ENCODE peak calls at places on chromosome 17, in ten cellular contexts. One of them, this sample, is unnamed.
A peak's percentile ranks its signal among the peaks of the same experiment; 100 is the strongest.

GRCh38 chr17:32971171-32971570 is 20.5 kb upstream of the SPACA3 start:
- DNase-seq in uterus: no peak
- DNase-seq in prostate gland: no peak
- DNase-seq in NB4: peak; percentile 19
- DNase-seq in tibial nerve: no peak
- DNase-seq in heart left ventricle: no peak
- DNase-seq in spleen: no peak
- DNase-seq in Peyer's patch: no peak
- DNase-seq in ovary: no peak
- DNase-seq in lower leg skin: no peak
- DNase-seq in this sample: no peak

GRCh38 chr17:28457890-28458289 is 15.6 kb upstream of the SLC13A2 start:
- DNase-seq in uterus: no peak
- DNase-seq in prostate gland: no peak
- DNase-seq in NB4: no peak
- DNase-seq in tibial nerve: no peak
- DNase-seq in heart left ventricle: no peak
- DNase-seq in spleen: no peak
- DNase-seq in Peyer's patch: no peak
- DNase-seq in ovary: no peak
- DNase-seq in lower leg skin: no peak
- DNase-seq in this sample: no peak

GRCh38 chr17:2362016-2362415 is 24.7 kb downstream of the SGSM2 start:
- DNase-seq in uterus: no peak
- DNase-seq in prostate gland: no peak
- DNase-seq in NB4: no peak
- DNase-seq in tibial nerve: no peak
- DNase-seq in heart left ventricle: no peak
- DNase-seq in spleen: no peak
- DNase-seq in Peyer's patch: no peak
- DNase-seq in ovary: no peak
- DNase-seq in lower leg skin: no peak
- DNase-seq in this sample: no peak

GRCh38 chr17:2405247-2405926 is 4.5 kb upstream of the MNT start:
- DNase-seq in uterus: no peak
- DNase-seq in prostate gland: no peak
- DNase-seq in NB4: peak; percentile 35
- DNase-seq in tibial nerve: no peak
- DNase-seq in heart left ventricle: no peak
- DNase-seq in spleen: no peak
- DNase-seq in Peyer's patch: no peak
- DNase-seq in ovary: no peak
- DNase-seq in lower leg skin: peak; percentile 58
- DNase-seq in this sample: no peak

GRCh38 chr17:27506348-27507218 is 50.3 kb downstream of the KSR1 start:
- DNase-seq in uterus: no peak
- DNase-seq in prostate gland: no peak
- DNase-seq in NB4: peak; percentile 50
- DNase-seq in tibial nerve: no peak
- DNase-seq in heart left ventricle: no peak
- DNase-seq in spleen: no peak
- DNase-seq in Peyer's patch: no peak
- DNase-seq in ovary: no peak
- DNase-seq in lower leg skin: no peak
- DNase-seq in this sample: no peak

GRCh38 chr17:47279062-47279801 is 25.6 kb downstream of the ITGB3 start:
- DNase-seq in uterus: peak; percentile 74
- DNase-seq in prostate gland: no peak
- DNase-seq in NB4: peak; percentile 84
- DNase-seq in tibial nerve: peak; percentile 67
- DNase-seq in heart left ventricle: peak; percentile 83
- DNase-seq in spleen: peak; percentile 84
- DNase-seq in Peyer's patch: no peak
- DNase-seq in ovary: peak; percentile 73
- DNase-seq in lower leg skin: peak; percentile 60
- DNase-seq in this sample: peak; percentile 89

GRCh38 chr17:223723-224471 is 42.4 kb upstream of the DOC2B start:
- DNase-seq in uterus: no peak
- DNase-seq in prostate gland: no peak
- DNase-seq in NB4: no peak
- DNase-seq in tibial nerve: no peak
- DNase-seq in heart left ventricle: peak; percentile 16
- DNase-seq in spleen: peak; percentile 61
- DNase-seq in Peyer's patch: no peak
- DNase-seq in ovary: peak; percentile 6
- DNase-seq in lower leg skin: no peak
- DNase-seq in this sample: no peak

GRCh38 chr17:2980211-2980903 is 83.0 kb downstream of the OR1D5 start:
- DNase-seq in uterus: no peak
- DNase-seq in prostate gland: no peak
- DNase-seq in NB4: no peak
- DNase-seq in tibial nerve: no peak
- DNase-seq in heart left ventricle: no peak
- DNase-seq in spleen: peak; percentile 31
- DNase-seq in Peyer's patch: no peak
- DNase-seq in ovary: no peak
- DNase-seq in lower leg skin: no peak
- DNase-seq in this sample: no peak

GRCh38 chr17:80087346-80088265 is 13.8 kb upstream of the GAA start:
- DNase-seq in uterus: no peak
- DNase-seq in prostate gland: no peak
- DNase-seq in NB4: no peak
- DNase-seq in tibial nerve: no peak
- DNase-seq in heart left ventricle: no peak
- DNase-seq in spleen: no peak
- DNase-seq in Peyer's patch: no peak
- DNase-seq in ovary: no peak
- DNase-seq in lower leg skin: no peak
- DNase-seq in this sample: no peak

GRCh38 chr17:32127156-32127897 is 15.0 kb upstream of the RHOT1 start:
- DNase-seq in uterus: peak; percentile 76
- DNase-seq in prostate gland: peak; percentile 84
- DNase-seq in NB4: peak; percentile 87
- DNase-seq in tibial nerve: peak; percentile 77
- DNase-seq in heart left ventricle: peak; percentile 91
- DNase-seq in spleen: peak; percentile 95
- DNase-seq in Peyer's patch: peak; percentile 92
- DNase-seq in ovary: peak; percentile 74
- DNase-seq in lower leg skin: peak; percentile 85
- DNase-seq in this sample: peak; percentile 74

GRCh38 chr17:74604748-74605147 is 12.7 kb upstream of the CD300LD start:
- DNase-seq in uterus: no peak
- DNase-seq in prostate gland: no peak
- DNase-seq in NB4: no peak
- DNase-seq in tibial nerve: no peak
- DNase-seq in heart left ventricle: no peak
- DNase-seq in spleen: no peak
- DNase-seq in Peyer's patch: no peak
- DNase-seq in ovary: no peak
- DNase-seq in lower leg skin: no peak
- DNase-seq in this sample: no peak

GRCh38 chr17:3993493-3994220 is 29.4 kb upstream of the ATP2A3 start:
- DNase-seq in uterus: no peak
- DNase-seq in prostate gland: no peak
- DNase-seq in NB4: no peak
- DNase-seq in tibial nerve: no peak
- DNase-seq in heart left ventricle: no peak
- DNase-seq in spleen: no peak
- DNase-seq in Peyer's patch: no peak
- DNase-seq in ovary: peak; percentile 2
- DNase-seq in lower leg skin: no peak
- DNase-seq in this sample: no peak

GRCh38 chr17:3935825-3936355 is 19.6 kb upstream of the P2RX1 start:
- DNase-seq in uterus: no peak
- DNase-seq in prostate gland: no peak
- DNase-seq in NB4: no peak
- DNase-seq in tibial nerve: no peak
- DNase-seq in heart left ventricle: no peak
- DNase-seq in spleen: no peak
- DNase-seq in Peyer's patch: no peak
- DNase-seq in ovary: no peak
- DNase-seq in lower leg skin: no peak
- DNase-seq in this sample: no peak

DNA sequence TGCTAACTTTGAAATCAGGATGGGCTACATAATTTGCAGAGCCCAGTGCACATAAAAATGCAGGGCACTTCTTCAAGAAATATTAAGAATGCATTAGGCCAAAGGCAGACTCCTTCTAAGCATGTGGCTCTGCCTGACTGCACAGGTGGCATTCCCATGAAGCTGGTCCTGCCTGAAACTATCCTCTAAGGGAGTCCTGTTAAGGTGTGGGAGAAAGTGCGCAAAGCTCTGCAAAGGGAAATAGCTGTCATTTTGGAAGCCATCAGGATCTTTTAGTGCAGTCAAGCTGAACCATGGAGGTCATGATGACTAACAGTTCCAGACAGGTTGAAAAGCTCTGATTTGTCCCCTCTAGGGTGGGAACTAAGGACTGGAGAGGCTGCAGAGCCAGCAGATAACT is 41.9 kb upstream of the CRHR1 start:
- DNase-seq in uterus: no peak
- DNase-seq in prostate gland: no peak
- DNase-seq in NB4: no peak
- DNase-seq in tibial nerve: no peak
- DNase-seq in heart left ventricle: no peak
- DNase-seq in spleen: no peak
- DNase-seq in Peyer's patch: no peak
- DNase-seq in ovary: no peak
- DNase-seq in lower leg skin: no peak
- DNase-seq in this sample: peak; percentile 60
- TF ChIP-seq POLR2A in uterus: no peak
- TF ChIP-seq POLR2A in prostate gland: no peak
- TF ChIP-seq POLR2A in NB4: no peak
- TF ChIP-seq POLR2A in tibial nerve: no peak
- TF ChIP-seq POLR2A in heart left ventricle: no peak
- TF ChIP-seq POLR2A in spleen: no peak
- TF ChIP-seq POLR2A in Peyer's patch: no peak
- TF ChIP-seq POLR2A in ovary: no peak
- TF ChIP-seq POLR2A in lower leg skin: no peak
- TF ChIP-seq POLR2A in this sample: no peak

GRCh38 chr17:48611681-48612455 is 1.1 kb upstream of the HOXB7 start:
- DNase-seq in uterus: no peak
- DNase-seq in prostate gland: no peak
- DNase-seq in NB4: no peak
- DNase-seq in tibial nerve: no peak
- DNase-seq in heart left ventricle: no peak
- DNase-seq in spleen: no peak
- DNase-seq in Peyer's patch: peak; percentile 74
- DNase-seq in ovary: no peak
- DNase-seq in lower leg skin: no peak
- DNase-seq in this sample: peak; percentile 22
- TF ChIP-seq POLR2A in uterus: peak; percentile 54
- TF ChIP-seq POLR2A in prostate gland: no peak
- TF ChIP-seq POLR2A in NB4: no peak
- TF ChIP-seq POLR2A in tibial nerve: no peak
- TF ChIP-seq POLR2A in heart left ventricle: no peak
- TF ChIP-seq POLR2A in spleen: no peak
- TF ChIP-seq POLR2A in Peyer's patch: no peak
- TF ChIP-seq POLR2A in ovary: no peak
- TF ChIP-seq POLR2A in lower leg skin: no peak
- TF ChIP-seq POLR2A in this sample: no peak

GRCh38 chr17:63647936-63648335 is 25.7 kb downstream of the MAP3K3 start:
- DNase-seq in uterus: no peak
- DNase-seq in prostate gland: no peak
- DNase-seq in NB4: no peak
- DNase-seq in tibial nerve: no peak
- DNase-seq in heart left ventricle: no peak
- DNase-seq in spleen: no peak
- DNase-seq in Peyer's patch: no peak
- DNase-seq in ovary: no peak
- DNase-seq in lower leg skin: no peak
- DNase-seq in this sample: no peak

GRCh38 chr17:63647065-63647725 is 25.0 kb downstream of the MAP3K3 start:
- DNase-seq in uterus: no peak
- DNase-seq in prostate gland: peak; percentile 52
- DNase-seq in NB4: no peak
- DNase-seq in tibial nerve: no peak
- DNase-seq in heart left ventricle: no peak
- DNase-seq in spleen: no peak
- DNase-seq in Peyer's patch: no peak
- DNase-seq in ovary: no peak
- DNase-seq in lower leg skin: no peak
- DNase-seq in this sample: no peak

GRCh38 chr17:63646492-63646815 is 24.2 kb downstream of the MAP3K3 start:
- DNase-seq in uterus: no peak
- DNase-seq in prostate gland: no peak
- DNase-seq in NB4: peak; percentile 71
- DNase-seq in tibial nerve: no peak
- DNase-seq in heart left ventricle: no peak
- DNase-seq in spleen: no peak
- DNase-seq in Peyer's patch: no peak
- DNase-seq in ovary: no peak
- DNase-seq in lower leg skin: no peak
- DNase-seq in this sample: no peak

GRCh38 chr17:63649813-63650212 is 27.6 kb downstream of the MAP3K3 start:
- DNase-seq in uterus: no peak
- DNase-seq in prostate gland: no peak
- DNase-seq in NB4: peak; percentile 59
- DNase-seq in tibial nerve: no peak
- DNase-seq in heart left ventricle: no peak
- DNase-seq in spleen: no peak
- DNase-seq in Peyer's patch: no peak
- DNase-seq in ovary: no peak
- DNase-seq in lower leg skin: no peak
- DNase-seq in this sample: no peak

DNA sequence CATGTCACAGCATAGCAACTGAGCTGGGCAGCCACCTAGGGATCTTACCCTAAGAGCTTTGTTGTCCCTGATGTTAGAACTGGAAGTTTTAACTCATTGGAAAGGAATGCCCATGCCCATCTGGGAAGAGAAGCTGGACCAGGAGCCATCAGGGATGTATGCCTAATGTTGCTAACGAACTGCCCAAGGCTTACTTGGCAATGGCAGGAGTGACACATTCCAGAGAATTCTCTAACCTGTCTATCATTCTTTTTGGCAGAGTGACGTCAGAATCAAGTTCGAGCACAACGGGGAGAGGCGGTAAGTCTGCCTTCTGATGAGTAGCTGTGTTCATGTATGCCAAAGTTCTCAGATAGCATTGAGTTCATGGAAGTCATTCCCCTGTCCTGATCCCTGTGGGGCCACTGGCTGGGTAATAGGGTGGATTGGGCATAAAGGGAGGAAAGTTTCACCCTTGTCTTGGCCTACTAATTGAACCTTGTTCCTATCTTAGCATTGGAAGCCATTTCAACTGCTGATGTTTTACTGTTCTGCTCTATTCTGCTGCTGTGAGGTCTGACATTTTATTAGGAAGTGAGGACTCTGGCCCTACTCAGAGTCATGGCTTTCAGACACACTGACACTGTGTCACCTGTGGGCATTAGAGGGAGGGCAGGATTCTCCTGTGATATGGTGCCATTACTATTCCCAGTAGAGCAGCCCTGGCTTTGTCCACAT is 23.7 kb downstream of the MAP3K3 start:
- DNase-seq in uterus: no peak
- DNase-seq in prostate gland: no peak
- DNase-seq in NB4: no peak
- DNase-seq in tibial nerve: no peak
- DNase-seq in heart left ventricle: no peak
- DNase-seq in spleen: no peak
- DNase-seq in Peyer's patch: no peak
- DNase-seq in ovary: no peak
- DNase-seq in lower leg skin: no peak
- DNase-seq in this sample: no peak
- TF ChIP-seq POLR2A in uterus: no peak
- TF ChIP-seq POLR2A in prostate gland: no peak
- TF ChIP-seq POLR2A in NB4: no peak
- TF ChIP-seq POLR2A in tibial nerve: no peak
- TF ChIP-seq POLR2A in heart left ventricle: no peak
- TF ChIP-seq POLR2A in spleen: no peak
- TF ChIP-seq POLR2A in Peyer's patch: no peak
- TF ChIP-seq POLR2A in ovary: no peak
- TF ChIP-seq POLR2A in lower leg skin: no peak
- TF ChIP-seq POLR2A in this sample: no peak

GRCh38 chr17:73308017-73308823 is 3.6 kb downstream of the CDC42EP4 start:
- DNase-seq in uterus: peak; percentile 92
- DNase-seq in prostate gland: peak; percentile 95
- DNase-seq in NB4: peak; percentile 89
- DNase-seq in tibial nerve: peak; percentile 65
- DNase-seq in heart left ventricle: peak; percentile 88
- DNase-seq in spleen: no peak
- DNase-seq in Peyer's patch: peak; percentile 93
- DNase-seq in ovary: peak; percentile 91
- DNase-seq in lower leg skin: peak; percentile 81
- DNase-seq in this sample: peak; percentile 98
- TF ChIP-seq POLR2A in uterus: peak; percentile 49
- TF ChIP-seq POLR2A in prostate gland: peak; percentile 62
- TF ChIP-seq POLR2A in NB4: no peak
- TF ChIP-seq POLR2A in tibial nerve: no peak
- TF ChIP-seq POLR2A in heart left ventricle: no peak
- TF ChIP-seq POLR2A in spleen: no peak
- TF ChIP-seq POLR2A in Peyer's patch: peak; percentile 76
- TF ChIP-seq POLR2A in ovary: peak; percentile 21
- TF ChIP-seq POLR2A in lower leg skin: no peak
- TF ChIP-seq POLR2A in this sample: no peak